ENCODE peak calls at places on chromosome 12, in six cellular contexts. One of them, this sample, is unnamed.

GRCh38 chr12:39230086-39230485 is 212.8 kb downstream of the KIF21A start:
- ATAC-seq in K562: no peak
- ATAC-seq in HepG2: no peak
- ATAC-seq in GM12878: no peak
- ATAC-seq in upper lobe of left lung: no peak
- ATAC-seq in A549: no peak
- ATAC-seq in this sample: no peak

GRCh38 chr12:46915082-46915481 is 89.3 kb upstream of the SLC38A4 start:
- ATAC-seq in K562: no peak
- ATAC-seq in HepG2: no peak
- ATAC-seq in GM12878: no peak
- ATAC-seq in upper lobe of left lung: peak
- ATAC-seq in A549: no peak
- ATAC-seq in this sample: peak

GRCh38 chr12:124538194-124539082 is 29.0 kb downstream of the NCOR2 start:
- ATAC-seq in K562: peak
- ATAC-seq in HepG2: peak
- ATAC-seq in GM12878: no peak
- ATAC-seq in upper lobe of left lung: peak
- ATAC-seq in A549: peak
- ATAC-seq in this sample: peak

GRCh38 chr12:98416845-98417244 is 98.5 kb upstream of the TMPO start:
- ATAC-seq in K562: peak
- ATAC-seq in HepG2: peak
- ATAC-seq in GM12878: peak
- ATAC-seq in upper lobe of left lung: peak
- ATAC-seq in A549: peak
- ATAC-seq in this sample: no peak

GRCh38 chr12:132161796-132162507 is 17.7 kb downstream of the NOC4L start:
- ATAC-seq in K562: no peak
- ATAC-seq in HepG2: no peak
- ATAC-seq in GM12878: no peak
- ATAC-seq in upper lobe of left lung: peak
- ATAC-seq in A549: peak
- ATAC-seq in this sample: no peak

GRCh38 chr12:93139028-93139665 is 210.1 kb upstream of the EEA1 start:
- ATAC-seq in K562: no peak
- ATAC-seq in HepG2: no peak
- ATAC-seq in GM12878: peak
- ATAC-seq in upper lobe of left lung: peak
- ATAC-seq in A549: no peak
- ATAC-seq in this sample: no peak

GRCh38 chr12:105289114-105289904 is 41.2 kb upstream of the C12orf75 start:
- ATAC-seq in K562: no peak
- ATAC-seq in HepG2: no peak
- ATAC-seq in GM12878: peak
- ATAC-seq in upper lobe of left lung: no peak
- ATAC-seq in A549: no peak
- ATAC-seq in this sample: no peak

GRCh38 chr12:116887244-116887643 is 6.0 kb upstream of the HRK start:
- ATAC-seq in K562: no peak
- ATAC-seq in HepG2: no peak
- ATAC-seq in GM12878: no peak
- ATAC-seq in upper lobe of left lung: no peak
- ATAC-seq in A549: no peak
- ATAC-seq in this sample: no peak

GRCh38 chr12:2833810-2834209 is 1.0 kb downstream of the NRIP2 start:
- ATAC-seq in K562: no peak
- ATAC-seq in HepG2: no peak
- ATAC-seq in GM12878: no peak
- ATAC-seq in upper lobe of left lung: peak
- ATAC-seq in A549: no peak
- ATAC-seq in this sample: no peak

GRCh38 chr12:64655141-64655540 is 44.8 kb downstream of the RASSF3 start:
- ATAC-seq in K562: no peak
- ATAC-seq in HepG2: peak
- ATAC-seq in GM12878: no peak
- ATAC-seq in upper lobe of left lung: no peak
- ATAC-seq in A549: no peak
- ATAC-seq in this sample: no peak

GRCh38 chr12:19822476-19822875 is 383.2 kb downstream of the AEBP2 start:
- ATAC-seq in K562: no peak
- ATAC-seq in HepG2: no peak
- ATAC-seq in GM12878: no peak
- ATAC-seq in upper lobe of left lung: no peak
- ATAC-seq in A549: no peak
- ATAC-seq in this sample: no peak

GRCh38 chr12:43338848-43339526 is 213.0 kb downstream of the ADAMTS20 start:
- ATAC-seq in K562: no peak
- ATAC-seq in HepG2: peak
- ATAC-seq in GM12878: peak
- ATAC-seq in upper lobe of left lung: peak
- ATAC-seq in A549: peak
- ATAC-seq in this sample: peak
- TF ChIP-seq EP300 in K562: no peak
- TF ChIP-seq EP300 in HepG2: no peak
- TF ChIP-seq EP300 in GM12878: no peak
- TF ChIP-seq EP300 in upper lobe of left lung: no peak
- TF ChIP-seq EP300 in A549: no peak
- TF ChIP-seq EP300 in this sample: no peak

GRCh38 chr12:6962285-6963015 is 8.0 kb downstream of the PHB2 start:
- ATAC-seq in K562: peak
- ATAC-seq in HepG2: peak
- ATAC-seq in GM12878: no peak
- ATAC-seq in upper lobe of left lung: peak
- ATAC-seq in A549: peak
- ATAC-seq in this sample: no peak
- TF ChIP-seq CTCF in K562: no peak
- TF ChIP-seq CTCF in HepG2: no peak
- TF ChIP-seq CTCF in GM12878: no peak
- TF ChIP-seq CTCF in upper lobe of left lung: no peak
- TF ChIP-seq CTCF in A549: no peak
- TF ChIP-seq CTCF in this sample: no peak

GRCh38 chr12:72273499-72273837 is 1.3 kb downstream of the TRHDE start:
- ATAC-seq in K562: no peak
- ATAC-seq in HepG2: no peak
- ATAC-seq in GM12878: no peak
- ATAC-seq in upper lobe of left lung: no peak
- ATAC-seq in A549: no peak
- ATAC-seq in this sample: no peak

GRCh38 chr12:72272731-72273498 is 745 bp downstream of the TRHDE start:
- ATAC-seq in K562: no peak
- ATAC-seq in HepG2: no peak
- ATAC-seq in GM12878: no peak
- ATAC-seq in upper lobe of left lung: peak
- ATAC-seq in A549: peak
- ATAC-seq in this sample: no peak

GRCh38 chr12:72271401-72271740 is 799 bp upstream of the TRHDE start:
- ATAC-seq in K562: peak
- ATAC-seq in HepG2: peak
- ATAC-seq in GM12878: no peak
- ATAC-seq in upper lobe of left lung: peak
- ATAC-seq in A549: peak
- ATAC-seq in this sample: no peak

GRCh38 chr12:72270246-72270645 is 1.9 kb upstream of the TRHDE start:
- ATAC-seq in K562: no peak
- ATAC-seq in HepG2: no peak
- ATAC-seq in GM12878: no peak
- ATAC-seq in upper lobe of left lung: no peak
- ATAC-seq in A549: no peak
- ATAC-seq in this sample: no peak

GRCh38 chr12:72271741-72272661 is at the start of gene TRHDE:
- ATAC-seq in K562: peak
- ATAC-seq in HepG2: peak
- ATAC-seq in GM12878: no peak
- ATAC-seq in upper lobe of left lung: peak
- ATAC-seq in A549: peak
- ATAC-seq in this sample: peak
- TF ChIP-seq EP300 in K562: no peak
- TF ChIP-seq EP300 in HepG2: no peak
- TF ChIP-seq EP300 in GM12878: no peak
- TF ChIP-seq EP300 in upper lobe of left lung: no peak
- TF ChIP-seq EP300 in A549: no peak
- TF ChIP-seq EP300 in this sample: no peak

DNA sequence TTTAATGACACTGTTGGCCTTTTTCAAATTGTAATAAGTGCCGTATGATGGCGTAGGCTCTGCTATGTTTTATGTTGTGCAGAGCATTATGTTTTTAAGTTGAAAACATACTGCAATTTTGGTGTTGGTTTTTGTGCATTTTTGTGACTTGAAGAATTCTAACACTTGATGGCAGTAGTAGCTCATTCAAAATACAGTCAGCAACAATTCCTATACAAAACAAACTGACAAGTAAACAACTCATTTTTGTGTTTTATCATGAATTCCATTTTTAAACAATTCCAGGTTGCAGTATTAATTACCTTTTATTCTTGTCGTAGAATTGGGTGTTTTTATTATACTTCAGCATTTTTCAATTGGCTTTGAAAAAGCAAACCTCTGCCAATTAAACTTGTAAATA is 4.0 kb upstream of the CCER1 start:
- ATAC-seq in K562: no peak
- ATAC-seq in HepG2: no peak
- ATAC-seq in GM12878: no peak
- ATAC-seq in upper lobe of left lung: peak
- ATAC-seq in A549: peak
- ATAC-seq in this sample: no peak
- TF ChIP-seq CTCF in K562: no peak
- TF ChIP-seq CTCF in HepG2: no peak
- TF ChIP-seq CTCF in GM12878: no peak
- TF ChIP-seq CTCF in upper lobe of left lung: no peak
- TF ChIP-seq CTCF in A549: peak
- TF ChIP-seq CTCF in this sample: no peak

DNA sequence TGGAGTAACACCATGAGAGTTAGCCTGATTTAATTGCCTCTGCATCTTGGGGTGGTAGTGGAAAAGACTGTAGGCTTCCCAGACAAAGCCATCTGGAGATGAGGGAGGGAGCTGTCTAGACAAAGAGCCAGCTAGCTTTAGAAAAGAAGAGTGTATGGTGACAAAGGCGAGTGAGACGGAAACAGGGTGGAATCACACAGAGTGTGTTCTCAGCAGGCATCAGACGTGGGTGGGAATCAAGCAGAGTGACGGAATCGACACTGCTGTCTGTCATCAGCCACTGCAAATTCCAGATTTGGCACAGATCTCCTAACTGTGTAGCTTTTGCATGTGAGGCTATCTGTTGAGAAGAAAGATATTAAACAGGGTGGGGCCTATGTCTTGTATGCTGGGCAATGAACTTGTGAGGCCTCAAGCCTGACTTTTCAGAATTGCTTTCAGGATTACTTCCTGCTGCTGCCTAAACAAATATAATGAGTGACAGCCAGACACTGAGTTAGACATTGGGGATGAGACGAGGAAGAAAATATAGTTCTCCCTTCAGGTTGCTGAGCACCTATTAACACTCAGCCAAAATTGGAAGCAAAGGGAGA is 236.5 kb upstream of the GRIP1 start:
- ATAC-seq in K562: no peak
- ATAC-seq in HepG2: no peak
- ATAC-seq in GM12878: no peak
- ATAC-seq in upper lobe of left lung: peak
- ATAC-seq in A549: no peak
- ATAC-seq in this sample: no peak
- TF ChIP-seq EP300 in K562: no peak
- TF ChIP-seq EP300 in HepG2: no peak
- TF ChIP-seq EP300 in GM12878: no peak
- TF ChIP-seq EP300 in upper lobe of left lung: no peak
- TF ChIP-seq EP300 in A549: no peak
- TF ChIP-seq EP300 in this sample: no peak

DNA sequence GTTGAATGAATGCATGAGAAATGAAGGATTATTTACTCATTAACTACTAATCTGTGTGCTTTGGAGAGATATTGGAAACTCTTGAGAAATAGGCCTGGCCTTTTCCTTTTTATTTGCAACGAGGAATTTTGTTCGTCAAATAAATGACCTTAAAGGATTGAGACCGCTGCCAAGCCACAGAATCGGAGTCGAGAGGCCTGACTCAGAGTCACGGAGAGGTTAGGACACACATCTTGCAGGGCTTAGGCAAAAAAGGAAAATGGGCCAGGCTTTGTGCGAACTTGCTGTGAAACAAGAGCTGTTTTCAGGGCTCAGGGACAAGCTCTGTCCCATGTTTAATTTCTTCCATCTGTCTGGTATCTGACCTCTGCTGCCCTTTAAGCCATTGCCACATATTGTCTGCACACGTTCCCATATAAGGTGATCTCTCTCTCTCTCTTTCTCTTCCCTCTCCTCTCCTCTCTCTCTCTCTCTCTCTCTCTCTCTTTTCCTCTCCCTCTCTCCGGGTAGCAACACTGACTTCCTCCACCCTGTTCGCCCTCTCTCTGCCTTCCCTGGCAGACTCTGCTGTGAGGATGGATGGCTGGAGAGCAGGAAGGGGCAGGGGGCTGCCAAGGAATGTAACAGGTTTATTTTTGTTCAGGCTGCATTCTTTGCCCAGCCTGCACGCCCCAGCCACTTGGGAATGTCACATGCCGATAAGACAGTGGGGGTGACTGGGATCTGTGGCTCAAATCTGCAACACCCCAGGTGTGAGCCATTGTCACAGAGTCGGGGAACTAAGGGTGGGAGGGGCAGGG is 14.9 kb upstream of the IFT81 start:
- ATAC-seq in K562: no peak
- ATAC-seq in HepG2: peak
- ATAC-seq in GM12878: no peak
- ATAC-seq in upper lobe of left lung: peak
- ATAC-seq in A549: peak
- ATAC-seq in this sample: peak
- TF ChIP-seq CTCF in K562: no peak
- TF ChIP-seq CTCF in HepG2: no peak
- TF ChIP-seq CTCF in GM12878: no peak
- TF ChIP-seq CTCF in upper lobe of left lung: peak
- TF ChIP-seq CTCF in A549: no peak
- TF ChIP-seq CTCF in this sample: peak

GRCh38 chr12:52130695-52131094 is 51.2 kb downstream of the SMIM41 start:
- ATAC-seq in K562: no peak
- ATAC-seq in HepG2: no peak
- ATAC-seq in GM12878: no peak
- ATAC-seq in upper lobe of left lung: no peak
- ATAC-seq in A549: no peak
- ATAC-seq in this sample: no peak
- TF ChIP-seq EP300 in K562: no peak
- TF ChIP-seq EP300 in HepG2: no peak
- TF ChIP-seq EP300 in GM12878: no peak
- TF ChIP-seq EP300 in upper lobe of left lung: no peak
- TF ChIP-seq EP300 in A549: no peak
- TF ChIP-seq EP300 in this sample: no peak